ENCODE peak calls at places on chromosome 1, in five cellular contexts. S is HEK293T, T is SK-N-SH, O is GM12878, G is HepG2. M is an unnamed sample.
A peak's percentile ranks its signal among the peaks of the same experiment; 100 is the strongest.

GRCh38 chr1:235763962-235764361 is 102.7 kb downstream of the LYST start:
- DNase-seq in S (no peak), T (no peak), O (peak; percentile 23), G (no peak), M (no peak)

GRCh38 chr1:58548381-58548780 is 1.9 kb upstream of the OMA1 start:
- DNase-seq in S (no peak), T (no peak), O (no peak), G (peak; percentile 24), M (no peak)

GRCh38 chr1:206686486-206687249 is 2.0 kb downstream of the MAPKAPK2 start:
- DNase-seq in S (no peak), T (no peak), O (no peak), G (no peak), M (no peak)

GRCh38 chr1:77533660-77534295 is 148.7 kb downstream of the ZZZ3 start:
- DNase-seq in S (peak; percentile 87), T (peak; percentile 81), O (no peak), G (peak; percentile 40), M (peak; percentile 77)

GRCh38 chr1:30229557-30229956 is 493.8 kb downstream of the MATN1 start:
- DNase-seq in S (no peak), T (no peak), O (no peak), G (peak; percentile 63), M (no peak)

GRCh38 chr1:45883633-45884032 is 80.2 kb downstream of the MAST2 start:
- DNase-seq in S (no peak), T (no peak), O (no peak), G (no peak), M (no peak)

GRCh38 chr1:17768651-17769241 is 13.6 kb downstream of the ACTL8 start:
- DNase-seq in S (no peak), T (no peak), O (no peak), G (no peak), M (peak; percentile 39)

GRCh38 chr1:226268421-226269124 is 40.4 kb downstream of the LIN9 start:
- DNase-seq in S (no peak), T (no peak), O (no peak), G (no peak), M (no peak)

GRCh38 chr1:209742409-209743144 is 13.3 kb upstream of the TRAF3IP3 start:
- DNase-seq in S (no peak), T (no peak), O (no peak), G (no peak), M (no peak)

GRCh38 chr1:159338018-159338417 is 35.9 kb downstream of the FCER1A start:
- DNase-seq in S (no peak), T (no peak), O (no peak), G (no peak), M (no peak)

GRCh38 chr1:2025491-2025981 is 6.4 kb downstream of the GABRD start:
- DNase-seq in S (no peak), T (no peak), O (no peak), G (no peak), M (no peak)

GRCh38 chr1:230831706-230832105 is 36.6 kb downstream of the C1orf198 start:
- DNase-seq in S (no peak), T (no peak), O (no peak), G (no peak), M (no peak)

GRCh38 chr1:248695451-248696132 is 7.0 kb downstream of the OR14I1 start:
- DNase-seq in S (no peak), T (no peak), O (no peak), G (no peak), M (no peak)

GRCh38 chr1:170114916-170115315 is 30.8 kb upstream of the NTMT2 start:
- DNase-seq in S (no peak), T (no peak), O (no peak), G (no peak), M (no peak)

GRCh38 chr1:228646717-228647522 is 88.4 kb upstream of the RHOU start:
- DNase-seq in S (peak; percentile 30), T (peak; percentile 55), O (no peak), G (peak; percentile 48), M (no peak)

GRCh38 chr1:25809283-25809926 is 9.4 kb downstream of the SELENON start:
- DNase-seq in S (no peak), T (no peak), O (no peak), G (no peak), M (no peak)

GRCh38 chr1:28173980-28174297 is 2.6 kb downstream of the PTAFR start:
- DNase-seq in S (no peak), T (peak; percentile 87), O (no peak), G (no peak), M (no peak)

DNA sequence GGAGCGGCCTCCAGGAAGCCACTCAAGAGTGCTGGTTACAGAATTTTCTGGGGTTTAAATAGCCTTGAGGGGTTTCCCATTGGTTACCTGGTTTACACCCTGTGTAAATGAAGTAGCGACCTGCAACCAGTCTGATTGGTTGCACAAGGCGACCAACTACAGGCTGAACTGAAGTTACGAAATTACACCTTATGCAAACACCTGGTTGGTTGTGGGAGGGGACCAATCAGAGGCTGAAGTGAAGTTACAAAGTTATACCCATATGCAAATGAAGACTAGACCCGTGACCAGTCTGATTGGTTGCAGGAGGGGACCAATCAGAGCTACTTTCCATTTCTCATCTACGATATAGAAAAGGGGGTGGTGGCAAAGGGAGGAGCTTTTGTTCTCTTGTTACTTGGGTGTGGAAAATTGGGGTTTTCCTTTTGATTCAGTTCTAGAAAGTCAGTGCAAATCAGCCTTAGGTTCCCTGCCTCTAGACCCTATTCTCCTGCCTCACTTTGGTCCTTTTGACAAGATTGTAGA is 22.2 kb upstream of the C1orf174 start:
- DNase-seq in S (no peak), T (no peak), O (peak; percentile 48), G (no peak), M (peak; percentile 39)
- TF ChIP-seq FOXM1 in S (no peak), T (no peak), O (no peak), G (no peak), M (no peak)

DNA sequence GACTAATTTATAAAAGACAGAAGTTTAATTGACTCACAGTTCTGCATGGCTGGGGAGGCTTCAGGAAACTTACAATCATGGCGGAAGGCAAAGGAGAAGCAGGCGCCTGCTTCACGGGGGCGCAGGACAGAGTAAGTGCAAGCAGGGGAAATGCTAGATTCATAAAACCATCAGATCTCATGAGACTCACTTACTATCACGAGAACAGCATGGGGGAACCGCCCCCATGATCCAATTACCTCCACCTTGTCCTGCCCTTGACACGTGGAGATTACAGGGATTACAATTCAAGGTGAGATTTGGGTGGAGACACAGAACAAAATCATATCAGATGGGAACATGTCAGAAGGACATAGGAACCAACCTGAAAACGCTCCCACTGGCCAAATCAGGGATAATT is 16.8 kb upstream of the ZNF362 start:
- DNase-seq in S (no peak), T (no peak), O (no peak), G (no peak), M (no peak)
- TF ChIP-seq FOXM1 in S (no peak), T (no peak), O (no peak), G (no peak), M (no peak)

DNA sequence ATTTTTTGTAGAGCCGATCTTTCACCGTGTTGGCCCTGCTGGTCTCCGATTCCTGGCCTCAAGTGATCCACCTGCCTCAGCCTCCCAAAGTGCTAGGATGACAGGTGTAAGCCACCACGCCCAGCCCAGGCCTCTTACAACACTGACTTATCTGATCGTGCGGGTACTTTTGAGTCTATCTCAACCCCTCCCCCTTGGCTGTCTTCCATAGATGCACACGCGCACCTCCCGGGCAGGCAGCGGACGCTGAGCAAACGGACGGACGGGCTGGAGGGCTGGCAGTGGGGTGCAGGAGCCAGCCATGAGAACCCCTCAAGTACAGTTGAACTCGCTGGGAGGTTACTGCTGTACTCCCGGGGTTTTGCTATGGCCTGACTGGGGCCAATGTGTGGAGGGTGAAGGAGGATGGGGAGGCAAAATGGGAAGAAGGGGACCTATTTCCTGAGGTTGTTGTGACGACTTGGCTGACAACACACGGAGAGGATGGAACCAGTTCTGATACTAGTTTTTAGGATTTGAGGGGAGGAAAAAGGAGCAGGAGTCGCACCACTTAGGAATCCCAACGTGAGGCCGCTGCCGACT is 959 bp downstream of the CD58 start:
- DNase-seq in S (no peak), T (no peak), O (no peak), G (peak; percentile 50), M (peak; percentile 89)
- TF ChIP-seq FOXM1 in S (no peak), T (no peak), O (no peak), G (no peak), M (no peak)

GRCh38 chr1:14928886-14929546 is 224.5 kb upstream of the TMEM51 start:
- DNase-seq in S (no peak), T (no peak), O (no peak), G (no peak), M (no peak)

GRCh38 chr1:14932034-14932638 is 221.4 kb upstream of the TMEM51 start:
- DNase-seq in S (no peak), T (no peak), O (no peak), G (no peak), M (no peak)

GRCh38 chr1:14929547-14930223 is 223.9 kb upstream of the TMEM51 start:
- DNase-seq in S (peak; percentile 62), T (no peak), O (no peak), G (no peak), M (peak; percentile 88)

GRCh38 chr1:14928412-14928811 is 225.1 kb upstream of the TMEM51 start:
- DNase-seq in S (no peak), T (no peak), O (no peak), G (no peak), M (peak; percentile 22)

GRCh38 chr1:14930224-14930965 is 223.2 kb upstream of the TMEM51 start:
- DNase-seq in S (no peak), T (no peak), O (no peak), G (no peak), M (no peak)
- TF ChIP-seq FOXM1 in S (no peak), T (no peak), O (no peak), G (no peak), M (no peak)

GRCh38 chr1:203906932-203907331 is 45.5 kb downstream of the SNRPE start:
- DNase-seq in S (no peak), T (no peak), O (no peak), G (no peak), M (no peak)
- TF ChIP-seq FOXM1 in S (no peak), T (no peak), O (no peak), G (no peak), M (no peak)

GRCh38 chr1:21289700-21290545 is at the start of gene ECE1:
- DNase-seq in S (peak; percentile 63), T (peak; percentile 94), O (no peak), G (no peak), M (peak; percentile 66)

GRCh38 chr1:21289127-21289526 is 1.1 kb downstream of the ECE1 start:
- DNase-seq in S (no peak), T (no peak), O (no peak), G (no peak), M (no peak)

GRCh38 chr1:21291964-21292363 is 1.7 kb upstream of the ECE1 start:
- DNase-seq in S (no peak), T (no peak), O (no peak), G (no peak), M (no peak)

GRCh38 chr1:21291184-21291583 is 921 bp upstream of the ECE1 start:
- DNase-seq in S (no peak), T (no peak), O (no peak), G (no peak), M (no peak)

GRCh38 chr1:21290546-21290944 is 282 bp upstream of the ECE1 start:
- DNase-seq in S (no peak), T (no peak), O (peak; percentile 43), G (no peak), M (no peak)
- TF ChIP-seq FOXM1 in S (no peak), T (no peak), O (peak; percentile 30), G (no peak), M (no peak)

M was measured in K562.